ENCODE peak calls at places on chromosomes 13 and 19, in four cellular contexts. One of them, this sample, is unnamed.

GRCh38 chr19:46732172-46732938 is 13.5 kb upstream of the FKRP start:
- DNase-seq in stimulated activated CD4-positive, alpha-beta T cell treated with anti-CD3 and anti-CD28 coated beads, Interleukin-15, amount 100 ng/mL, for 24 hours: no peak
- DNase-seq in HFFc6: no peak
- DNase-seq in H54: no peak
- DNase-seq in this sample: no peak

GRCh38 chr13:48431431-48431830 is 18.5 kb upstream of the LPAR6 start:
- DNase-seq in H54: no peak
- DNase-seq in stimulated activated CD4-positive, alpha-beta T cell treated with anti-CD3 and anti-CD28 coated beads, Interleukin-15, amount 100 ng/mL, for 24 hours: no peak
- DNase-seq in HFFc6: no peak
- DNase-seq in this sample: no peak

GRCh38 chr19:47542030-47542475 is 27.2 kb upstream of the NAPA start:
- DNase-seq in H54: no peak
- DNase-seq in HFFc6: no peak
- DNase-seq in stimulated activated CD4-positive, alpha-beta T cell treated with anti-CD3 and anti-CD28 coated beads, Interleukin-15, amount 100 ng/mL, for 24 hours: no peak
- DNase-seq in this sample: no peak

GRCh38 chr13:31885994-31886393 is 145.6 kb upstream of the FRY start:
- DNase-seq in H54: no peak
- DNase-seq in HFFc6: no peak
- DNase-seq in stimulated activated CD4-positive, alpha-beta T cell treated with anti-CD3 and anti-CD28 coated beads, Interleukin-15, amount 100 ng/mL, for 24 hours: no peak
- DNase-seq in this sample: no peak

GRCh38 chr13:76754414-76754813 is 131.8 kb downstream of the KCTD12 start:
- DNase-seq in stimulated activated CD4-positive, alpha-beta T cell treated with anti-CD3 and anti-CD28 coated beads, Interleukin-15, amount 100 ng/mL, for 24 hours: no peak
- DNase-seq in HFFc6: no peak
- DNase-seq in H54: no peak
- DNase-seq in this sample: no peak

GRCh38 chr13:70249332-70250064 is 141.2 kb upstream of the KLHL1 start:
- DNase-seq in HFFc6: no peak
- DNase-seq in H54: peak
- DNase-seq in stimulated activated CD4-positive, alpha-beta T cell treated with anti-CD3 and anti-CD28 coated beads, Interleukin-15, amount 100 ng/mL, for 24 hours: no peak
- DNase-seq in this sample: peak

GRCh38 chr13:38045278-38046048 is 175.9 kb upstream of the TRPC4 start:
- DNase-seq in H54: no peak
- DNase-seq in stimulated activated CD4-positive, alpha-beta T cell treated with anti-CD3 and anti-CD28 coated beads, Interleukin-15, amount 100 ng/mL, for 24 hours: no peak
- DNase-seq in HFFc6: peak
- DNase-seq in this sample: no peak

GRCh38 chr13:28100149-28101121 is at the start of gene FLT3:
- DNase-seq in HFFc6: no peak
- DNase-seq in stimulated activated CD4-positive, alpha-beta T cell treated with anti-CD3 and anti-CD28 coated beads, Interleukin-15, amount 100 ng/mL, for 24 hours: peak
- DNase-seq in H54: no peak
- DNase-seq in this sample: no peak

GRCh38 chr19:35249848-35250711 is 1.3 kb downstream of the LSR start:
- DNase-seq in H54: no peak
- DNase-seq in HFFc6: no peak
- DNase-seq in stimulated activated CD4-positive, alpha-beta T cell treated with anti-CD3 and anti-CD28 coated beads, Interleukin-15, amount 100 ng/mL, for 24 hours: no peak
- DNase-seq in this sample: no peak